ENCODE peak calls at places on chromosomes 5 and 9, in four cellular contexts. K, U, V and F are unnamed samples.

GRCh38 chr9:96139592-96140251 is 162.3 kb downstream of the HSD17B3 start:
- DNase-seq in K (no peak), V (no peak), U (no peak), F (no peak)

GRCh38 chr5:73280386-73280785 is 107.4 kb downstream of the TMEM174 start:
- DNase-seq in V (no peak), U (no peak), K (no peak), F (no peak)

GRCh38 chr9:100595391-100596199 is 17.7 kb downstream of the CAVIN4 start:
- DNase-seq in V (no peak), U (no peak), K (no peak), F (peak; percentile 28)

GRCh38 chr9:34589656-34590375 is at the start of gene CNTFR:
- DNase-seq in U (peak; percentile 66), K (no peak), V (no peak), F (no peak)

GRCh38 chr5:65072836-65073620 is 304.3 kb downstream of the CWC27 start:
- DNase-seq in V (no peak), U (peak; percentile 74), K (no peak), F (no peak)

GRCh38 chr5:97909541-97909940 is 726.5 kb upstream of the RIOK2 start:
- DNase-seq in U (no peak), K (no peak), V (no peak), F (no peak)

GRCh38 chr9:87803623-87804345 is 77.9 kb downstream of the CTSL start:
- DNase-seq in U (no peak), V (no peak), K (no peak), F (no peak)

GRCh38 chr9:96383165-96383939 is at the start of gene SLC35D2:
- DNase-seq in V (no peak), K (no peak), U (peak; percentile 87), F (no peak)

GRCh38 chr5:56615750-56616149 is 199.6 kb upstream of the MAP3K1 start:
- DNase-seq in V (no peak), K (no peak), U (no peak), F (no peak)

GRCh38 chr5:144448457-144448856 is 277.8 kb downstream of the KCTD16 start:
- DNase-seq in U (no peak), K (no peak), V (no peak), F (no peak)

GRCh38 chr9:31210982-31211570 is 1173.4 kb upstream of the ACO1 start:
- DNase-seq in K (peak; percentile 1), V (no peak), U (peak; percentile 75), F (no peak)

GRCh38 chr5:157612071-157612476 is 36.5 kb upstream of the ADAM19 start:
- DNase-seq in V (no peak), U (no peak), K (no peak), F (no peak)

GRCh38 chr9:22068369-22068768 is 59.3 kb upstream of the CDKN2B start:
- DNase-seq in U (no peak), V (no peak), K (no peak), F (no peak)

GRCh38 chr9:122383992-122384461 is 13.2 kb downstream of the PTGS1 start:
- DNase-seq in U (no peak), V (no peak), K (no peak), F (no peak)

GRCh38 chr5:77003246-77003645 is 27.0 kb upstream of the AGGF1 start:
- DNase-seq in U (no peak), V (no peak), K (no peak), F (no peak)